ENCODE peak calls at places on chromosomes 1 and 21, in five cellular contexts. X is prostate gland, P is aorta, G is adrenal gland, S is neural progenitor cell. F is an unnamed sample. For H3K36me3, the result is how much of the 10 kb centered on the place peaks cover.

GRCh38 chr1:19398309-19398760 is 86.2 kb downstream of the SLC66A1 start:
- DNase-seq in P (no peak), G (no peak), X (no peak), S (no peak), F (no peak)

GRCh38 chr1:153231800-153232199 is 14.4 kb downstream of the PRR9 start:
- DNase-seq in S (no peak), P (no peak), X (no peak), G (no peak), F (no peak)

GRCh38 chr21:32325706-32326105 is 27.1 kb downstream of the MRAP start:
- DNase-seq in P (no peak), S (no peak), G (no peak), X (no peak), F (no peak)

GRCh38 chr1:53134961-53135734 is 7.3 kb downstream of the SLC1A7 start:
- DNase-seq in G (no peak), P (no peak), X (no peak), S (no peak), F (no peak)

GRCh38 chr1:18419845-18420184 is 60.9 kb upstream of the KLHDC7A start:
- DNase-seq in S (no peak), G (no peak), X (no peak), P (no peak), F (no peak)

GRCh38 chr1:194159941-194160340 is 973.5 kb upstream of the B3GALT2 start:
- DNase-seq in S (no peak), P (no peak), G (no peak), X (no peak), F (no peak)

GRCh38 chr21:44443291-44443890 is 11.9 kb upstream of the LRRC3 start:
- DNase-seq in X (no peak), P (peak), S (no peak), G (no peak), F (no peak)

GRCh38 chr1:238396140-238396539 is 505.4 kb upstream of the ZP4 start:
- DNase-seq in P (no peak), X (no peak), G (no peak), S (no peak), F (no peak)

GRCh38 chr1:64669098-64669675 is 75.7 kb upstream of the RAVER2 start:
- DNase-seq in S (no peak), P (no peak), G (no peak), X (no peak), F (no peak)

GRCh38 chr1:226093621-226094020 is 31.1 kb downstream of the H3-3A start:
- DNase-seq in G (no peak), S (no peak), P (peak), X (no peak), F (no peak)

GRCh38 chr1:115911298-115911697 is 65.0 kb upstream of the SLC22A15 start:
- DNase-seq in X (peak), G (no peak), S (no peak), P (no peak), F (no peak)

GRCh38 chr1:7265771-7266371 is 480.6 kb downstream of the CAMTA1 start:
- DNase-seq in P (no peak), G (no peak), X (no peak), S (no peak), F (no peak)

GRCh38 chr1:32969556-32969955 is 4.9 kb upstream of the RNF19B start:
- DNase-seq in X (no peak), P (no peak), G (no peak), S (no peak), F (no peak)

GRCh38 chr1:110529011-110529410 is 10.0 kb upstream of the KCNA10 start:
- DNase-seq in P (no peak), X (no peak), G (no peak), S (no peak), F (no peak)

GRCh38 chr1:199685369-199685768 is 342.1 kb upstream of the NR5A2 start:
- DNase-seq in G (no peak), X (no peak), P (no peak), S (no peak), F (no peak)

GRCh38 chr1:34709547-34709946 is 45.3 kb upstream of the GJB5 start:
- DNase-seq in S (peak), P (no peak), G (no peak), X (no peak), F (no peak)

GRCh38 chr1:155970531-155971167 is 7.7 kb downstream of the ARHGEF2 start:
- DNase-seq in P (peak), G (peak), S (peak), X (no peak), F (no peak)

GRCh38 chr1:230058619-230059018 is 8.4 kb upstream of the GALNT2 start:
- DNase-seq in G (no peak), X (no peak), S (no peak), P (no peak), F (no peak)

GRCh38 chr1:111559736-111560279 is 56.4 kb upstream of the ADORA3 start:
- DNase-seq in G (no peak), P (no peak), X (no peak), S (no peak), F (no peak)

DNA sequence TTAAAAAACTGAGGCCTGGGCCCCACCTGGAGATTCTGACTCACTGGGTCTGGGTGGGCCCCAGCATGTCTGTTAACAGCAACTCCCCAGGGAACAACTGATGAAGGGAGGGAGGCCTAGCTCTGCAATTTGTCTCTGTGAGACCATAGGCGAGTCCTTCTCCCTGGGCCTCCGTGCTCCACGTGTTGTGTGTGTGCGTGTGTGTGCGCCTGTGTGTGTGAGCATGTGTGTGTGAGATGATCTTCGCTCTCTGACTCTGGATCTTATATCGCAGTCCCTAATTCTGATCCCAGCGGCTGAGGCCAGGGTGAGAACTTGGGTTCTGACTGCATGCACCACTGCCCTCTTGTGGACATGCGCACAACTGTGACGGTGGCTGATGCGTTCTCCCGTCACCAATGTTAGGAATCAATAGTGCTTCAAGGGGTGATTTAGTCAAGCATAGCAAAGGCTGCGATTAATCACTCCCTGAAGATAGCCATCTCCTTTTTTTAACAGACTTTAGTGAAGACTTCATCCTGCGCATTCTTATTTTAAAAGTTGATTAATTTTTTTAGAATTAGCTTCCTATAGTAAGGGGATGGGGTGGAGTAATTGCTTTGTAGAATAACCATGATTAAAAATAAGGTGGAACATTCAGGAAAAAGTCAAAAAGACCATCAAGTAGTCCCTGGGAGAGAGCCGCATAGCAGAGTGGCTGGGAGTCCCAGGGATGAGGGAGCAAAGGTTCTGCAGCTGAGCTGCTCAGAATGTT is 62.4 kb upstream of the USP24 start:
- DNase-seq in P (peak), S (peak), G (peak), X (peak), F (peak)
- H3K4me3 ChIP-seq in P (no peak), S (no peak), G (no peak), X (no peak), F (no peak)

DNA sequence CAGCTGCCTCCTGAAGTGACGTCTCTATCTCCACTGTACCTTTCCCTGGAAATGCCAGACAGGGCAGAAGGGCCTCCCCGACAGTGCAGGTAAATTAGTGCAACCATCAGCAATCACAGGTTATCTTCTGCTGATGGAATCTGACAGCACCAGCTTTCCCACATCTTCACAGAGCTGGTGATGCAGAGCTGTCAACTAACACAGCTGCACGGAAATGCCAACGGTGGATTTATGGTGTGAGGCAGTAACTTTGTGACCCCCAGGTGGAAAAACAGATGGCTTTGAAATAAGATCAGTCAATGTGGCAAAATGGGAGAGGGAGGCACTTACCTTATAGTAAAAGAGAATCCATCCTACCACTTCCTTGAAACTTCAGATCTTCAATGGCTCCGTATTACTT is 245.5 kb upstream of the JUN start:
- DNase-seq in S (no peak), X (no peak), P (no peak), G (no peak), F (no peak)
- H3K27ac ChIP-seq in S (no peak), X (no peak), P (no peak), G (no peak), F (no peak)

DNA sequence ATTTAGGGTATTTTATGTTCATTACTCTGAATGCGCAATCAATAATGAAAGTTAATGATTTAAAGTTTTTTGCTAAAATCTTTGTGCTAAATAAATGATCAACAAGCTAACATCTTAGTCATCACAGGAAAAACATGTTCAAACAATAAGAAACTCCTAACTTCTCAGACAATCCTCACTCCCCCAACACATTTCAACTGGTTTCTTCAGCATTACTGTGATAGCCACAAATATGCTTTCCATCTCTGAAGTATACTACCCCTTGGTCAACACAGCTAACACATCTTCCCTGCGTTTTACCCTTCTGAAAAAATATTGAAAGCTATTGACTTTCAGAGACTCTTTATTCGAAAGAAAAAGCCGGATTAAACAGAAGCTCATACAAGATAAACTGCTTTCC is 85.8 kb downstream of the ZNF644 start:
- DNase-seq in S (no peak), G (no peak), P (no peak), X (no peak), F (no peak)
- H3K36me3 ChIP-seq in S (under half), G (under half), P (under half), X (under half), F (under half)

GRCh38 chr1:205141236-205142104 is 19.7 kb upstream of the RBBP5 start:
- DNase-seq in G (peak), P (peak), S (peak), X (peak), F (peak)
- H3K4me3 ChIP-seq in G (no peak), P (no peak), S (no peak), X (no peak), F (no peak)

GRCh38 chr1:2233997-2234761 is 6.1 kb downstream of the SKI start:
- DNase-seq in P (peak), G (peak), X (peak), S (no peak), F (no peak)
- H3K27ac ChIP-seq in P (peak), G (peak), X (peak), S (no peak), F (no peak)

DNA sequence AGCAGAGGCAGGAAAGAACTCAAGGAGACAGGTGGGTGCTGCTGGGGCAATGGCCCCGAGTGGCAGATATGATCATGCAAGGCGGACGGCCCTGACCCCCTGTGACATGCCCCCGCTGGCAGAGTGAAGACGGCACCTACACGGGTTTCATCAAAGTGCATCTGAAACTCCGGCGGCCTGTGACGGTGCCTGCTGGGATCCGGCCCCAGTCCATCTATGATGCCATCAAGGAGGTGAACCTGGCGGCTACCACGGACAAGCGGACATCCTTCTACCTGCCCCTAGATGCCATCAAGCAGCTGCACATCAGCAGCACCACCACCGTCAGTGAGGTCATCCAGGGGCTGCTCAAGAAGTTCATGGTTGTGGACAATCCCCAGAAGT is 28.0 kb downstream of the EIF2D start:
- DNase-seq in S (no peak), G (no peak), P (no peak), X (no peak), F (no peak)
- H3K36me3 ChIP-seq in S (under half), G (under half), P (under half), X (under half), F (under half)

GRCh38 chr1:66526991-66527390 is 7.0 kb upstream of the SGIP1 start:
- DNase-seq in X (no peak), G (no peak), P (no peak), S (no peak), F (no peak)
- H3K4me3 ChIP-seq in X (no peak), G (no peak), P (no peak), S (no peak), F (no peak)

F was measured in iPS DF 6.9.